ENCODE peak calls at places on chromosomes 12 and 14, in six cellular contexts. One of them, this sample, is unnamed.

GRCh38 chr14:22086149-22086548 is 412.5 kb upstream of the OR4E1 start:
- DNase-seq in HepG2: no peak
- DNase-seq in K562: no peak
- DNase-seq in SK-N-SH: no peak
- DNase-seq in GM12891: no peak
- DNase-seq in GM12878: no peak
- DNase-seq in this sample: no peak

GRCh38 chr14:23831591-23831990 is 122.0 kb upstream of the DHRS4 start:
- DNase-seq in SK-N-SH: no peak
- DNase-seq in GM12891: no peak
- DNase-seq in K562: no peak
- DNase-seq in HepG2: no peak
- DNase-seq in GM12878: no peak
- DNase-seq in this sample: no peak

GRCh38 chr12:94198469-94198868 is 50.1 kb downstream of the PLXNC1 start:
- DNase-seq in SK-N-SH: no peak
- DNase-seq in K562: no peak
- DNase-seq in GM12891: no peak
- DNase-seq in HepG2: no peak
- DNase-seq in GM12878: no peak
- DNase-seq in this sample: no peak

GRCh38 chr14:104346112-104346462 is 207.7 kb downstream of the KIF26A start:
- DNase-seq in HepG2: no peak
- DNase-seq in GM12878: no peak
- DNase-seq in K562: no peak
- DNase-seq in SK-N-SH: no peak
- DNase-seq in GM12891: no peak
- DNase-seq in this sample: no peak

GRCh38 chr14:85516239-85517112 is 13.5 kb upstream of the FLRT2 start:
- DNase-seq in K562: no peak
- DNase-seq in GM12891: no peak
- DNase-seq in HepG2: no peak
- DNase-seq in SK-N-SH: no peak
- DNase-seq in GM12878: no peak
- DNase-seq in this sample: no peak

GRCh38 chr12:94012508-94013044 is 135.8 kb upstream of the PLXNC1 start:
- DNase-seq in HepG2: no peak
- DNase-seq in SK-N-SH: no peak
- DNase-seq in GM12878: no peak
- DNase-seq in K562: no peak
- DNase-seq in GM12891: no peak
- DNase-seq in this sample: no peak

GRCh38 chr12:48084066-48084465 is 21.8 kb downstream of the SENP1 start:
- DNase-seq in K562: no peak
- DNase-seq in SK-N-SH: peak; percentile 14
- DNase-seq in GM12891: no peak
- DNase-seq in HepG2: no peak
- DNase-seq in GM12878: no peak
- DNase-seq in this sample: no peak

GRCh38 chr12:12452326-12452725 is 95.4 kb downstream of the BORCS5 start:
- DNase-seq in GM12891: no peak
- DNase-seq in GM12878: no peak
- DNase-seq in HepG2: no peak
- DNase-seq in K562: no peak
- DNase-seq in SK-N-SH: no peak
- DNase-seq in this sample: no peak

GRCh38 chr12:3231399-3231876 is 154.3 kb downstream of the TSPAN9 start:
- DNase-seq in HepG2: no peak
- DNase-seq in SK-N-SH: no peak
- DNase-seq in GM12878: no peak
- DNase-seq in K562: no peak
- DNase-seq in GM12891: no peak
- DNase-seq in this sample: no peak

GRCh38 chr12:104376650-104377506 is 73.3 kb downstream of the EID3 start:
- DNase-seq in HepG2: no peak
- DNase-seq in SK-N-SH: no peak
- DNase-seq in K562: no peak
- DNase-seq in GM12891: no peak
- DNase-seq in GM12878: no peak
- DNase-seq in this sample: no peak

GRCh38 chr12:5665615-5666014 is 233.7 kb downstream of the NTF3 start:
- DNase-seq in K562: no peak
- DNase-seq in HepG2: no peak
- DNase-seq in GM12891: no peak
- DNase-seq in GM12878: no peak
- DNase-seq in SK-N-SH: no peak
- DNase-seq in this sample: no peak

GRCh38 chr12:90209029-90209428 is 500.4 kb upstream of the ATP2B1 start:
- DNase-seq in SK-N-SH: no peak
- DNase-seq in HepG2: no peak
- DNase-seq in GM12878: no peak
- DNase-seq in K562: no peak
- DNase-seq in GM12891: no peak
- DNase-seq in this sample: no peak

GRCh38 chr14:98252819-98253218 is 1019.2 kb downstream of the BCL11B start:
- DNase-seq in GM12878: no peak
- DNase-seq in K562: no peak
- DNase-seq in GM12891: no peak
- DNase-seq in HepG2: no peak
- DNase-seq in SK-N-SH: no peak
- DNase-seq in this sample: no peak

GRCh38 chr12:95593266-95593871 is 42.1 kb upstream of the USP44 start:
- DNase-seq in K562: no peak
- DNase-seq in GM12878: no peak
- DNase-seq in HepG2: no peak
- DNase-seq in GM12891: no peak
- DNase-seq in SK-N-SH: no peak
- DNase-seq in this sample: no peak

GRCh38 chr14:105147701-105148603 is 20.6 kb downstream of the JAG2 start:
- DNase-seq in K562: no peak
- DNase-seq in HepG2: no peak
- DNase-seq in SK-N-SH: no peak
- DNase-seq in GM12878: no peak
- DNase-seq in GM12891: no peak
- DNase-seq in this sample: peak; percentile 23

GRCh38 chr14:75127903-75128595 is 1.2 kb upstream of the NEK9 start:
- DNase-seq in HepG2: peak; percentile 51
- DNase-seq in GM12891: no peak
- DNase-seq in GM12878: no peak
- DNase-seq in SK-N-SH: peak; percentile 8
- DNase-seq in K562: no peak
- DNase-seq in this sample: no peak

GRCh38 chr14:100246809-100247428 is 8.0 kb downstream of the YY1 start:
- DNase-seq in SK-N-SH: peak; percentile 74
- DNase-seq in HepG2: peak; percentile 77
- DNase-seq in GM12891: no peak
- DNase-seq in K562: peak; percentile 52
- DNase-seq in GM12878: no peak
- DNase-seq in this sample: no peak

GRCh38 chr12:78778339-78778738 is 86.2 kb upstream of the SYT1 start:
- DNase-seq in HepG2: no peak
- DNase-seq in SK-N-SH: no peak
- DNase-seq in K562: no peak
- DNase-seq in GM12878: no peak
- DNase-seq in GM12891: no peak
- DNase-seq in this sample: no peak

GRCh38 chr12:39622306-39622705 is 2.7 kb upstream of the ABCD2 start:
- DNase-seq in GM12891: no peak
- DNase-seq in SK-N-SH: no peak
- DNase-seq in GM12878: no peak
- DNase-seq in K562: no peak
- DNase-seq in HepG2: no peak
- DNase-seq in this sample: no peak

GRCh38 chr14:51691176-51691575 is 39.5 kb downstream of the FRMD6 start:
- DNase-seq in HepG2: no peak
- DNase-seq in GM12891: no peak
- DNase-seq in GM12878: no peak
- DNase-seq in SK-N-SH: no peak
- DNase-seq in K562: no peak
- DNase-seq in this sample: no peak

GRCh38 chr12:12333980-12334709 is 15.9 kb downstream of the MANSC1 start:
- DNase-seq in GM12878: peak; percentile 19
- DNase-seq in K562: peak; percentile 67
- DNase-seq in HepG2: peak; percentile 53
- DNase-seq in SK-N-SH: peak; percentile 80
- DNase-seq in GM12891: peak; percentile 48
- DNase-seq in this sample: peak; percentile 44

GRCh38 chr14:73465833-73466532 is 7.6 kb upstream of the NUMB start:
- DNase-seq in GM12878: no peak
- DNase-seq in GM12891: no peak
- DNase-seq in HepG2: peak; percentile 28
- DNase-seq in SK-N-SH: no peak
- DNase-seq in K562: no peak
- DNase-seq in this sample: no peak
- TF ChIP-seq POLR2AphosphoS5 in GM12878: no peak
- TF ChIP-seq POLR2AphosphoS5 in GM12891: no peak
- TF ChIP-seq POLR2AphosphoS5 in HepG2: no peak
- TF ChIP-seq POLR2AphosphoS5 in SK-N-SH: no peak
- TF ChIP-seq POLR2AphosphoS5 in K562: no peak
- TF ChIP-seq POLR2AphosphoS5 in this sample: no peak

GRCh38 chr12:6672143-6672542 is 9.2 kb upstream of the ING4 start:
- DNase-seq in GM12878: no peak
- DNase-seq in GM12891: no peak
- DNase-seq in SK-N-SH: no peak
- DNase-seq in HepG2: no peak
- DNase-seq in K562: no peak
- DNase-seq in this sample: no peak
- TF ChIP-seq TAF1 in GM12878: no peak
- TF ChIP-seq TAF1 in GM12891: no peak
- TF ChIP-seq TAF1 in SK-N-SH: no peak
- TF ChIP-seq TAF1 in HepG2: no peak
- TF ChIP-seq TAF1 in K562: no peak
- TF ChIP-seq TAF1 in this sample: no peak

DNA sequence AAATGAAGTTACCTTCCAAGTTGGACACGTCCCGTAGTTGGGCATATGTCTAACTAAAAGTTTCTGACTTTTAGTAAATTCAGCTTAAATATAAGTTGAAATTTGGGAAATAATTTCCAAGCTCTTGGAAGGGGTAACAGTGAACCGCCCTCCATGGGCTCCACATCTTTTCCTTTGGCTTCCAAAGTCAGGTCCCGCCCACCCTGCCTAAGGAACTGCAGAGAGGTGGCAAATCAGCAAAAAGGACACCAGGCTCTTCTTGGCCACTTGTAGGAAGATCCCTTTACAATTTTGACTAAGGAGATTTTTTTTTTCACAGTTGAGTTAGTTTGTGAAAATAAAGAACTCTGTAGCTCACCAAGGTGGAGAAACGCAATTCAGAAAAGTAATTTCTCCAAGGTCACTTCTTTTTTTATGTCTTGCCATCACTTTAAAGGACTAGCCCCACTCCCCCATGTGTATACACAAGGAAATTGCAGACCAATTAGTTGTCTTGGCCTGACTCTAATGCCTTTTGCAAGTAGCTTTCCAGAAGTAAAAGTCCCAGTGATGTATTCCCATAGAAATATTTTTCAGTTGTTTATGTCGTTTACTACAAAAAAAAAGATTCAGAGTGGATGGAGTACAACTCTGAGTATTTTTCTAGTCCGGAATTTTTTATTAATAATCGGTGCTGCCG is 181.2 kb downstream of the PELI2 start:
- DNase-seq in HepG2: no peak
- DNase-seq in K562: no peak
- DNase-seq in GM12878: no peak
- DNase-seq in SK-N-SH: no peak
- DNase-seq in GM12891: no peak
- DNase-seq in this sample: no peak
- TF ChIP-seq POLR2AphosphoS5 in HepG2: no peak
- TF ChIP-seq POLR2AphosphoS5 in K562: no peak
- TF ChIP-seq POLR2AphosphoS5 in GM12878: no peak
- TF ChIP-seq POLR2AphosphoS5 in SK-N-SH: no peak
- TF ChIP-seq POLR2AphosphoS5 in GM12891: no peak
- TF ChIP-seq POLR2AphosphoS5 in this sample: no peak

GRCh38 chr12:86950043-86950838 is 694.0 kb upstream of the MGAT4C start:
- DNase-seq in GM12891: no peak
- DNase-seq in GM12878: no peak
- DNase-seq in SK-N-SH: no peak
- DNase-seq in K562: no peak
- DNase-seq in HepG2: no peak
- DNase-seq in this sample: no peak

GRCh38 chr12:86945685-86946196 is 689.5 kb upstream of the MGAT4C start:
- DNase-seq in K562: no peak
- DNase-seq in GM12878: no peak
- DNase-seq in HepG2: no peak
- DNase-seq in SK-N-SH: no peak
- DNase-seq in GM12891: no peak
- DNase-seq in this sample: no peak

GRCh38 chr12:86948851-86949250 is 692.7 kb upstream of the MGAT4C start:
- DNase-seq in GM12878: no peak
- DNase-seq in SK-N-SH: no peak
- DNase-seq in K562: no peak
- DNase-seq in GM12891: no peak
- DNase-seq in HepG2: no peak
- DNase-seq in this sample: no peak
- TF ChIP-seq TAF1 in GM12878: no peak
- TF ChIP-seq TAF1 in SK-N-SH: no peak
- TF ChIP-seq TAF1 in K562: no peak
- TF ChIP-seq TAF1 in GM12891: no peak
- TF ChIP-seq TAF1 in HepG2: no peak
- TF ChIP-seq TAF1 in this sample: no peak

GRCh38 chr12:129606239-129606638 is 297.6 kb downstream of the TMEM132D start:
- DNase-seq in GM12891: no peak
- DNase-seq in HepG2: no peak
- DNase-seq in SK-N-SH: no peak
- DNase-seq in GM12878: no peak
- DNase-seq in K562: no peak
- DNase-seq in this sample: no peak
- TF ChIP-seq POLR2AphosphoS5 in GM12891: no peak
- TF ChIP-seq POLR2AphosphoS5 in HepG2: no peak
- TF ChIP-seq POLR2AphosphoS5 in SK-N-SH: no peak
- TF ChIP-seq POLR2AphosphoS5 in GM12878: no peak
- TF ChIP-seq POLR2AphosphoS5 in K562: no peak
- TF ChIP-seq POLR2AphosphoS5 in this sample: no peak